ENCODE peak calls at places on chromosomes 2 and 18, in six cellular contexts. F, G, A, K, Z and E are unnamed samples.

GRCh38 chr2:127157114-127157513 is 50.2 kb upstream of the BIN1 start:
- DNase-seq in A (no peak), F (no peak), G (no peak), Z (no peak), K (no peak), E (no peak)

GRCh38 chr2:203869610-203870042 is 2.1 kb downstream of the CTLA4 start:
- DNase-seq in Z (no peak), G (no peak), A (no peak), F (no peak), K (no peak), E (no peak)

GRCh38 chr2:1716441-1716840 is 27.9 kb downstream of the PXDN start:
- DNase-seq in A (no peak), K (peak; percentile 17), Z (no peak), F (no peak), G (no peak), E (no peak)

GRCh38 chr2:66428986-66429612 is 5.8 kb upstream of the MEIS1 start:
- DNase-seq in K (peak; percentile 52), G (peak; percentile 36), A (peak; percentile 76), Z (peak; percentile 41), F (peak; percentile 77), E (peak; percentile 84)

GRCh38 chr2:222576390-222577081 is 79.4 kb downstream of the FARSB start:
- DNase-seq in A (no peak), G (no peak), K (no peak), F (peak; percentile 23), Z (no peak), E (no peak)

GRCh38 chr2:28327596-28327962 is 65.1 kb upstream of the FOSL2 start:
- DNase-seq in G (no peak), A (no peak), Z (no peak), K (peak; percentile 31), F (no peak), E (peak; percentile 64)

GRCh38 chr2:64768426-64769033 is 114.8 kb upstream of the SERTAD2 start:
- DNase-seq in K (no peak), F (peak; percentile 19), A (peak; percentile 47), G (no peak), Z (peak; percentile 48), E (no peak)

GRCh38 chr2:197889041-197889440 is 84.6 kb downstream of the PLCL1 start:
- DNase-seq in G (peak; percentile 50), A (peak; percentile 57), Z (peak; percentile 40), K (peak; percentile 59), F (no peak), E (peak; percentile 75)

GRCh38 chr2:240211598-240212424 is 71.4 kb upstream of the OTOS start:
- DNase-seq in F (no peak), K (no peak), Z (no peak), A (no peak), G (no peak), E (no peak)

GRCh38 chr2:43950383-43951008 is 45.3 kb downstream of the LRPPRC start:
- DNase-seq in K (no peak), F (peak; percentile 69), G (no peak), Z (peak; percentile 19), A (peak; percentile 51), E (peak; percentile 66)

GRCh38 chr2:222433381-222434173 is 9.2 kb downstream of the SGPP2 start:
- DNase-seq in A (no peak), Z (no peak), G (no peak), F (no peak), K (peak; percentile 71), E (no peak)

GRCh38 chr2:226845717-226846116 is 9.9 kb downstream of the RHBDD1 start:
- DNase-seq in F (no peak), Z (no peak), G (no peak), K (no peak), A (no peak), E (peak; percentile 14)
- H3K9ac ChIP-seq in F (no peak overlapping the region), Z (no peak overlapping the region), G (no peak overlapping the region), K (no peak overlapping the region), A (no peak overlapping the region), E (no peak overlapping the region)

GRCh38 chr2:10992023-10992791 is 80.5 kb downstream of the KCNF1 start:
- DNase-seq in Z (no peak), G (no peak), F (no peak), A (no peak), K (no peak), E (no peak)
- H3K27me3 ChIP-seq in Z (peaks cover 2% of the 10 kb centered on the region), G (peaks cover 43% of the 10 kb centered on the region), F (peaks cover 6% of the 10 kb centered on the region), A (peaks cover 30% of the 10 kb centered on the region), K (no peaks in the 10 kb centered on the region), E (peaks cover 34% of the 10 kb centered on the region)

GRCh38 chr2:231415029-231415428 is 19.5 kb downstream of the B3GNT7 start:
- DNase-seq in A (no peak), F (no peak), Z (no peak), G (no peak), K (no peak), E (no peak)

GRCh38 chr2:231411871-231412615 is 16.5 kb downstream of the B3GNT7 start:
- DNase-seq in A (peak; percentile 82), Z (peak; percentile 75), F (peak; percentile 91), G (no peak), K (peak; percentile 99), E (peak; percentile 93)

GRCh38 chr2:231413921-231414476 is 18.5 kb downstream of the B3GNT7 start:
- DNase-seq in K (no peak), Z (no peak), F (no peak), G (no peak), A (no peak), E (no peak)

GRCh38 chr2:231412616-231412963 is 17.1 kb downstream of the B3GNT7 start:
- DNase-seq in G (no peak), F (no peak), Z (no peak), K (no peak), A (no peak), E (no peak)

DNA sequence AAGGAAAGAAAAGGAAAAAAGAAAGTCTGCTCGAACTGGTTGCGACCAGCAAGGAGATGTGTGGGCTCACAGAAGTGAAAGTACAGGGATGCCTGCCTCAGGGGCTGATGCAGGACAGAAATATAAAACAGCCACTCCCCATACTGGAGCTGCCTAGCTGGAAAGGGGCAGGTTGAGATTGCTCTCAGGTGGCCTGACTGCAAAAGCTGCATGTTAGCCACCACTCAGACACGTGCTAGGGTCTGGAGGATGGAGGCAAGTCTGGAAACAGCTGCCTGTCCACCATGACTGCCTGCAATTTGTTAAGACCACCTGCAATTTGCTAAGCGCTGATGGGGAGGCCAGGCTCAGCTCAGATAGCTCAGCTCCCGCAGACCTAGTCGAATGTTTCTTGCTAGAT is 17.9 kb downstream of the B3GNT7 start:
- DNase-seq in G (no peak), Z (no peak), K (no peak), A (no peak), F (no peak), E (no peak)
- H3K4me3 ChIP-seq in G (no peak overlapping the region), Z (no peak overlapping the region), K (no peak overlapping the region), A (no peak overlapping the region), F (no peak overlapping the region), E (no peak overlapping the region)

GRCh38 chr18:50262977-50263376 is 3.3 kb downstream of the CFAP53 start:
- DNase-seq in F (no peak), A (no peak), Z (no peak), K (no peak), G (no peak), E (no peak)

GRCh38 chr18:50273203-50274043 is 7.1 kb upstream of the CFAP53 start:
- DNase-seq in A (no peak), K (no peak), G (no peak), F (no peak), Z (no peak), E (no peak)

GRCh38 chr18:50272593-50272992 is 6.3 kb upstream of the CFAP53 start:
- DNase-seq in A (no peak), Z (no peak), F (no peak), K (no peak), G (no peak), E (no peak)

GRCh38 chr18:50266248-50266704 is at the start of gene CFAP53:
- DNase-seq in G (no peak), K (peak; percentile 96), A (peak; percentile 89), F (peak; percentile 55), Z (peak; percentile 63), E (peak; percentile 96)

GRCh38 chr18:50268022-50268747 is 1.9 kb upstream of the CFAP53 start:
- DNase-seq in K (peak; percentile 96), G (no peak), F (no peak), Z (no peak), A (peak; percentile 35), E (peak; percentile 69)
- H3K9ac ChIP-seq in K (no peak overlapping the region), G (no peak overlapping the region), F (no peak overlapping the region), Z (no peak overlapping the region), A (peak overlapping the region; percentile 89), E (peak overlapping the region; percentile 82)